ENCODE peak calls at places on chromosomes 13 and 19, in six cellular contexts. R, I, W, G, N and E are unnamed samples.
A peak's percentile ranks its signal among the peaks of the same experiment; 100 is the strongest.

GRCh38 chr19:39843919-39844793 is 2.0 kb downstream of the FBL start:
- DNase-seq in N (no peak), W (no peak), R (no peak), G (no peak), I (no peak), E (peak; percentile 54)

GRCh38 chr13:102608944-102609343 is 12.2 kb downstream of the TPP2 start:
- DNase-seq in N (no peak), I (no peak), G (no peak), W (no peak), R (no peak), E (no peak)

GRCh38 chr13:41284512-41285288 is 21.3 kb upstream of the MTRF1 start:
- DNase-seq in I (no peak), G (no peak), R (no peak), N (peak; percentile 35), W (no peak), E (no peak)

GRCh38 chr13:83879431-83880171 is 2.7 kb downstream of the SLITRK1 start:
- DNase-seq in G (no peak), R (peak; percentile 45), I (no peak), W (peak; percentile 17), N (no peak), E (no peak)

GRCh38 chr13:22828081-22828480 is 352.7 kb upstream of the SGCG start:
- DNase-seq in I (no peak), N (no peak), W (no peak), G (no peak), R (no peak), E (no peak)

GRCh38 chr13:80939581-80939980 is 598.7 kb upstream of the SPRY2 start:
- DNase-seq in I (no peak), G (no peak), N (no peak), W (no peak), R (no peak), E (no peak)

GRCh38 chr13:41981961-41982723 is 21.2 kb upstream of the VWA8 start:
- DNase-seq in G (no peak), W (no peak), I (no peak), N (no peak), R (no peak), E (no peak)

GRCh38 chr19:12723383-12723642 is 419 bp downstream of the TNPO2 start:
- DNase-seq in W (no peak), I (no peak), N (no peak), G (no peak), R (no peak), E (no peak)

GRCh38 chr19:18496167-18496979 is 25.5 kb downstream of the ELL start:
- DNase-seq in I (no peak), G (peak; percentile 35), W (peak; percentile 90), N (peak; percentile 89), R (no peak), E (peak; percentile 65)

GRCh38 chr19:3619631-3620012 is 7.0 kb downstream of the CACTIN start:
- DNase-seq in I (no peak), W (no peak), R (no peak), G (peak; percentile 13), N (no peak), E (no peak)

GRCh38 chr13:107466326-107466725 is 749.0 kb downstream of the LIG4 start:
- DNase-seq in I (no peak), R (no peak), N (no peak), W (no peak), G (no peak), E (no peak)

GRCh38 chr19:4472174-4472974 is at the start of gene HDGFL2:
- DNase-seq in W (no peak), G (peak; percentile 98), R (no peak), N (no peak), I (no peak), E (no peak)

GRCh38 chr13:51101636-51102218 is 9.3 kb downstream of the C13orf42 start:
- DNase-seq in I (no peak), N (no peak), G (no peak), W (no peak), R (peak; percentile 36), E (no peak)

GRCh38 chr19:11180346-11180745 is 17.0 kb downstream of the KANK2 start:
- DNase-seq in R (no peak), W (no peak), N (no peak), G (no peak), I (no peak), E (no peak)

GRCh38 chr13:90455861-90456260 is 891.6 kb upstream of the MIR17HG start:
- DNase-seq in G (no peak), I (no peak), R (no peak), W (no peak), N (no peak), E (no peak)

GRCh38 chr13:93535256-93535655 is 308.6 kb downstream of the GPC6 start:
- DNase-seq in I (no peak), N (no peak), W (no peak), G (no peak), R (no peak), E (no peak)

GRCh38 chr19:43759515-43759914 is 4.8 kb upstream of the SMG9 start:
- DNase-seq in G (no peak), W (no peak), N (no peak), R (no peak), I (no peak), E (no peak)

GRCh38 chr19:52296773-52297600 is at the start of gene ZNF480:
- DNase-seq in G (peak; percentile 89), I (peak; percentile 75), R (peak; percentile 72), W (peak; percentile 90), N (peak; percentile 89), E (peak; percentile 94)

GRCh38 chr19:52297601-52298358 is 811 bp downstream of the ZNF480 start:
- DNase-seq in G (no peak), R (no peak), I (no peak), N (no peak), W (no peak), E (no peak)

GRCh38 chr19:52286256-52286655 is 10.7 kb upstream of the ZNF480 start:
- DNase-seq in G (no peak), W (no peak), R (no peak), I (no peak), N (no peak), E (no peak)

GRCh38 chr19:52296400-52296772 is 583 bp upstream of the ZNF480 start:
- DNase-seq in I (no peak), R (no peak), N (no peak), W (no peak), G (no peak), E (no peak)

GRCh38 chr19:52291781-52292180 is 5.2 kb upstream of the ZNF480 start:
- DNase-seq in N (no peak), R (no peak), I (no peak), W (no peak), G (no peak), E (no peak)
- H3K4me3 ChIP-seq in N (no peak overlapping the region), R (no peak overlapping the region), I (no peak overlapping the region), W (no peak overlapping the region), G (no peak overlapping the region), E (no peak overlapping the region)

GRCh38 chr13:29987340-29987739 is 136.9 kb upstream of the UBL3 start:
- DNase-seq in W (no peak), I (no peak), N (no peak), G (no peak), R (no peak), E (no peak)
- H3K27ac ChIP-seq in W (no peak overlapping the region), I (no peak overlapping the region), N (no peak overlapping the region), G (no peak overlapping the region), R (no peak overlapping the region), E (no peak overlapping the region)

GRCh38 chr19:1296078-1296477 is 10.4 kb downstream of the EFNA2 start:
- DNase-seq in I (no peak), W (no peak), G (no peak), R (no peak), N (no peak), E (no peak)
- H3K27me3 ChIP-seq in I (no peaks in the 10 kb centered on the region), W (peaks cover 37% of the 10 kb centered on the region), G (peaks cover 47% of the 10 kb centered on the region), R (peaks cover 2% of the 10 kb centered on the region), N (peaks cover 63% of the 10 kb centered on the region), E (no peaks in the 10 kb centered on the region)

GRCh38 chr19:49432141-49433073 is 7.2 kb downstream of the GFY start:
- DNase-seq in N (no peak), G (no peak), R (peak; percentile 78), I (no peak), W (no peak), E (peak; percentile 40)
- H3K4me3 ChIP-seq in N (no peak overlapping the region), G (no peak overlapping the region), R (peak overlapping the region; percentile 53), I (no peak overlapping the region), W (no peak overlapping the region), E (no peak overlapping the region)